ENCODE peak calls at places on chromosome 9, in six cellular contexts. P is H1, Z is GM12878, J is K562, X is HCT116, A is T47D. K is an unnamed sample.

GRCh38 chr9:94101169-94101853 is 17.0 kb downstream of the PTPDC1 start:
- DNase-seq in P (no peak), Z (no peak), J (peak; percentile 49), X (no peak), A (no peak), K (no peak)

GRCh38 chr9:91047993-91048607 is 246.5 kb downstream of the SYK start:
- DNase-seq in P (no peak), Z (no peak), J (no peak), X (no peak), A (no peak), K (no peak)

GRCh38 chr9:7879551-7880245 is 80.1 kb upstream of the DMAC1 start:
- DNase-seq in P (peak; percentile 10), Z (no peak), J (no peak), X (no peak), A (no peak), K (no peak)

GRCh38 chr9:128728298-128728697 is 4.4 kb upstream of the ZDHHC12 start:
- DNase-seq in P (no peak), Z (no peak), J (no peak), X (no peak), A (no peak), K (peak; percentile 60)

GRCh38 chr9:113511856-113512761 is 48.6 kb downstream of the RGS3 start:
- DNase-seq in P (no peak), Z (peak; percentile 81), J (peak; percentile 21), X (no peak), A (no peak), K (no peak)

GRCh38 chr9:132733133-132733815 is 63.0 kb downstream of the GTF3C4 start:
- DNase-seq in P (no peak), Z (no peak), J (no peak), X (no peak), A (no peak), K (no peak)

GRCh38 chr9:134210908-134211810 is 46.8 kb upstream of the RNU6ATAC start:
- DNase-seq in P (no peak), Z (no peak), J (no peak), X (no peak), A (peak; percentile 73), K (peak; percentile 20)

GRCh38 chr9:133733421-133734250 is 4.5 kb downstream of the SARDH start:
- DNase-seq in P (no peak), Z (no peak), J (no peak), X (no peak), A (no peak), K (peak; percentile 63)

GRCh38 chr9:100277166-100277979 is 75.4 kb downstream of the TEX10 start:
- DNase-seq in P (no peak), Z (no peak), J (peak; percentile 13), X (no peak), A (no peak), K (no peak)

GRCh38 chr9:79699479-79699878 is 127.7 kb downstream of the TLE4 start:
- DNase-seq in P (no peak), Z (no peak), J (no peak), X (no peak), A (no peak), K (no peak)

GRCh38 chr9:270657-271237 is 56.1 kb downstream of the DOCK8 start:
- DNase-seq in P (no peak), Z (no peak), J (no peak), X (no peak), A (no peak), K (no peak)

GRCh38 chr9:113898596-113898995 is 22.5 kb downstream of the ZNF618 start:
- DNase-seq in P (no peak), Z (no peak), J (no peak), X (no peak), A (no peak), K (no peak)

GRCh38 chr9:23567756-23568155 is 258.3 kb downstream of the ELAVL2 start:
- DNase-seq in P (no peak), Z (no peak), J (no peak), X (no peak), A (no peak), K (no peak)

GRCh38 chr9:129346046-129346445 is 168.0 kb upstream of the IER5L start:
- DNase-seq in P (no peak), Z (no peak), J (no peak), X (no peak), A (no peak), K (peak; percentile 2)

GRCh38 chr9:83962165-83962564 is 17.9 kb downstream of the HNRNPK start:
- DNase-seq in P (no peak), Z (no peak), J (no peak), X (no peak), A (peak; percentile 93), K (no peak)

GRCh38 chr9:131739988-131740648 is at the start of gene RAPGEF1:
- DNase-seq in P (no peak), Z (no peak), J (peak; percentile 75), X (no peak), A (peak; percentile 68), K (peak; percentile 97)

GRCh38 chr9:86287013-86287412 is 4.7 kb upstream of the ISCA1 start:
- DNase-seq in P (no peak), Z (no peak), J (peak; percentile 71), X (no peak), A (peak; percentile 32), K (peak; percentile 24)

GRCh38 chr9:128702949-128703615 is 779 bp downstream of the PKN3 start:
- DNase-seq in P (no peak), Z (no peak), J (peak; percentile 69), X (no peak), A (peak; percentile 37), K (peak; percentile 79)

GRCh38 chr9:36328798-36329411 is 70.7 kb upstream of the GNE start:
- DNase-seq in P (no peak), Z (no peak), J (peak; percentile 73), X (peak; percentile 63), A (peak; percentile 76), K (peak; percentile 62)

GRCh38 chr9:85740821-85741111 is 988 bp downstream of the AGTPBP1 start:
- DNase-seq in P (no peak), Z (no peak), J (no peak), X (no peak), A (peak; percentile 28), K (peak; percentile 36)

DNA sequence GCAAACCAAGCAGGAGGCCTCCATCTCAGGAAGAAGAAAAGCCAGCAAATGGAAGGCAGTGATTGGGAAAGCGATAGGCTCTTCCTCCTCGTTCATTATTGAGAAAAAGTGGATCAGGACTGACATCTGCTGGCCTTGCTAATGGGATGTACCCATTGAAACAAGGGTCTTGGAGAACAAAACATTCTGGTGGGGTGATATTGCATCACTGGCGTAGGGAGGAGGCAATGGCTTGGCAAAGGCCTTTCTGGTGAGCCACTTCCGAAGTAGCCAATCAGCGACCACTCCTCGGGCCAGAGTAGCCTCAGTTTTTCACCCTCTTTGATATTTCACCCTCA is 86.7 kb upstream of the NFIB start:
- DNase-seq in P (peak; percentile 62), Z (no peak), J (peak; percentile 60), X (peak; percentile 6), A (peak; percentile 67), K (peak; percentile 17)
- TF ChIP-seq JUND in P (peak; percentile 50), Z (no peak), J (no peak), X (no peak), A (no peak), K (no peak)

GRCh38 chr9:95459218-95459617 is 57.6 kb downstream of the PTCH1 start:
- DNase-seq in P (no peak), Z (no peak), J (no peak), X (no peak), A (no peak), K (no peak)
- TF ChIP-seq JUND in P (no peak), Z (no peak), J (no peak), X (no peak), A (no peak), K (no peak)

GRCh38 chr9:110258671-110259070 is 2.4 kb upstream of the TXN start:
- DNase-seq in P (no peak), Z (peak; percentile 59), J (no peak), X (no peak), A (no peak), K (no peak)

GRCh38 chr9:110256392-110257096 is at the start of gene TXN:
- DNase-seq in P (peak; percentile 38), Z (peak; percentile 87), J (peak; percentile 97), X (peak; percentile 51), A (peak; percentile 95), K (peak; percentile 93)

GRCh38 chr9:110256142-110256391 is 240 bp downstream of the TXN start:
- DNase-seq in P (no peak), Z (no peak), J (no peak), X (no peak), A (no peak), K (peak; percentile 73)

GRCh38 chr9:110257971-110258370 is 1.7 kb upstream of the TXN start:
- DNase-seq in P (no peak), Z (no peak), J (peak; percentile 68), X (no peak), A (no peak), K (no peak)

DNA sequence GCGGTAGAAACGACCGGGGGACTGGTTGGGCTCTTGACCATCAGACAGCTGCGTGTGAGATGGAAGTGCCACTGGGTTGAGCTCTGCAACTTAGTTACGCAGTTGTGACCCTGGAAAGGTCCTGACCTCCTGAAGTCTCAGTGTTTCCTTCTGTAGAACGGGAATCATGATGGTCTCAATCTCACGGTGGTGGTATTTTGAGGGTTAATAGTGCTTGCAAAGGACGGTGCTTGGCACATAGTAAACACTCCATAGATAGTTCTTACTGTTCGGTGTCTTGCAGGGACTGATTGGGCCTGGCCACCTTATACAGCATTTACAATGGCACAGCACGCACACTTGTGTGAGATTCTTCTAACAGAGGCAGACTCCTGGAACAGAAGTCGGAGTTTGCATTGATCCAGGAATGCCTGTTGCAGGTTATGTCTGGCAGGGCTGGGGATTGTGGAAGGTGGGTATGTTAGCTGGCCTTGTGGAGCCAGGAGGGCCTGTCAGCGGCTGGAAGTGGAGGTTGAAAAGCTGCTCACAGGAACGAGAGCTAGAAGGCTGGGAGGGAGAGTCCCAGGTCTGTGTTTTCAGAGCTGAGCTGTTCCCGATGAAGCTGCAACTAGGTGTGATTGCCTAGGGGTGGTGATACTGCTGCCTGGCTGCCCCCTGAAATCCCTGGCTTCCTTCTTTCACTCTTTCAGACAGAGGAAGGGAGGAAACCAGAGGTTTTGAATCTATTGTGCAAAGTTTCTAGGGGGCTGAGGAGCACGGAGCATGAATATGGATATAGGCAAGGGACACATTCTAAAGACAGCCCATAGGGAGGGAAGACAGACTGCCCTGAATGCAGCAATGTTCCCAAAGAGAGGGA is 1.0 kb upstream of the TXN start:
- DNase-seq in P (no peak), Z (no peak), J (peak; percentile 38), X (no peak), A (peak; percentile 26), K (no peak)
- TF ChIP-seq JUND in P (no peak), Z (no peak), J (no peak), X (no peak), A (no peak), K (no peak)

DNA sequence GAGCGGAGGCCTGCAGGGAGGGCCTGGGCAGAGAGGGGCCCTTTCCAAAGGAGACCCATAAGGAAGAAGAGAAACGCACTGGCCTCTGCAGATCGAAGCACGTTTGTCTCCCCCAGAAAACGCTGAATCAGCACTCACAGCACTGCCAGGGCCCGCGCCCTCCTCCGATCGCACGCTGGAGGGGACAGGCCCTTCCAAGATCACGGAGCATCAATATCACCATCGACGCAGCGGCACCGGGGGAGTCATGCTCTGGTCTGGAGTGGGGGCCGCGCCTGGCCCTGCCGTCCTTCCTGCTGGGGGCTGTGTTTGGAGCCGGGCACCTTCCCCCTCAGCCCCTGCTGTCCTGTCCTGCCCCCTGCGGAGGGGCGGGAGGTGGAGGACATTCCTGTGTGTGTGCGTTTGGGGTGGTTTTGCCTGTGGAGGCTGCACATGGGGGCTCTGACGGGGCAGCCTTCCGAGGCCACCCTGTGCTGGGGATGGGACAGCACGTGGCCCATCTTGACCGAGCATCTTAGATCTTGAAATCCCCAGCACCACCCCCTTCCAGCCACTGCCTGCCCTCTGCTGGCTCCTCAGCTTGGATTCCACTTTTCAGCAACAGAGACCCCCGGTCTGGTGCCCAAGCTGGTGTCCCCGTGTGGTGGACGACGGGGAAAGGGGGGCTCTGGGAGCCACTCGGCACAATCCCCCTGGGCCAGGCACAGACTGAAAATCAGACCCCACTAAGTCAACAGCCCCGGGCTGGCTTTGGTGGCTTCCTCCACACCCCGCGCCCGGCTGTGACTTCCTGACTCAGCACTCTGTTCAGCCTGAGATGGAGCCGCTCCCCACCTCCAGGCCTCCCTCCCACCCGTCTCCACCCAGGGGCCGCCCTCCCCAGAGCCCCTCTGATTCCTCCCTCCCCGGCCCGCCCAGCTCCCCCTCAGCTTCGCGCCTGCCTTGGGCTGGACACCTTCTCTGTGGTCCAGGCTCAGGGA is 8.3 kb downstream of the TMEM250 start:
- DNase-seq in P (no peak), Z (no peak), J (peak; percentile 71), X (no peak), A (no peak), K (no peak)
- TF ChIP-seq JUND in P (no peak), Z (no peak), J (no peak), X (no peak), A (no peak), K (no peak)